ENCODE peak calls at places on chromosomes 16 and 17, in ten cellular contexts. N is activated T-cell treated with anti-CD3 and anti-CD28 coated beads for 24 hours; S is anterior cingulate cortex; M is mucosa of descending colon; T is activated CD4-positive, alpha-beta T cell treated with anti-CD3 and anti-CD28 coated beads for 36 hours; U is BE2C; H is amygdala; K is pons; E is RCC 7860; O is tibial artery. V is an unnamed sample.

GRCh38 chr17:19645608-19646250 is 2.8 kb upstream of the ALDH3A2 start:
- DNase-seq in O (peak), K (peak), M (peak), U (peak), T (peak), S (peak), E (no peak), H (peak), N (peak), V (peak)

GRCh38 chr16:10031473-10031872 is 150.8 kb downstream of the GRIN2A start:
- DNase-seq in N (no peak), E (no peak), U (no peak), S (no peak), T (no peak), H (no peak), O (no peak), K (no peak), M (no peak), V (no peak)

GRCh38 chr16:78388920-78389564 is 289.6 kb downstream of the WWOX start:
- DNase-seq in T (no peak), S (no peak), E (no peak), K (no peak), M (no peak), H (no peak), U (no peak), N (no peak), O (no peak), V (no peak)

GRCh38 chr16:55734665-55735064 is 78.9 kb downstream of the SLC6A2 start:
- DNase-seq in S (no peak), K (no peak), E (no peak), M (no peak), N (no peak), T (no peak), U (no peak), H (no peak), O (no peak), V (no peak)

GRCh38 chr17:80760501-80760900 is 215.9 kb downstream of the RPTOR start:
- DNase-seq in O (no peak), M (peak), E (no peak), N (no peak), S (no peak), T (no peak), K (no peak), U (no peak), H (no peak), V (no peak)

GRCh38 chr16:66299349-66299748 is 67.1 kb upstream of the CDH5 start:
- DNase-seq in O (no peak), M (no peak), S (no peak), U (no peak), T (no peak), N (no peak), K (no peak), E (no peak), H (no peak), V (no peak)

GRCh38 chr17:42288078-42288984 is at the start of gene STAT5A:
- DNase-seq in K (peak), H (peak), U (peak), S (peak), O (peak), M (peak), N (peak), E (no peak), T (peak), V (peak)

GRCh38 chr16:17107450-17107849 is 363.3 kb downstream of the XYLT1 start:
- DNase-seq in T (no peak), H (no peak), O (no peak), N (no peak), E (no peak), M (no peak), K (no peak), S (no peak), U (no peak), V (no peak)

GRCh38 chr17:30378191-30378796 is 433 bp upstream of the CPD start:
- DNase-seq in U (peak), O (no peak), N (peak), E (no peak), K (no peak), S (peak), M (peak), T (peak), H (no peak), V (no peak)

GRCh38 chr16:56370836-56371235 is 54.5 kb downstream of the AMFR start:
- DNase-seq in O (no peak), U (no peak), T (no peak), M (no peak), E (no peak), S (no peak), N (no peak), K (no peak), H (no peak), V (no peak)

GRCh38 chr17:19538095-19539039 is 4.7 kb downstream of the SLC47A1 start:
- DNase-seq in T (no peak), E (no peak), O (no peak), K (peak), M (peak), H (peak), N (no peak), S (peak), U (no peak), V (no peak)

GRCh38 chr17:57048096-57048495 is 37.0 kb upstream of the AKAP1 start:
- DNase-seq in H (no peak), T (no peak), O (no peak), N (no peak), U (no peak), M (no peak), E (no peak), S (no peak), K (no peak), V (no peak)